ENCODE peak calls at places on chromosomes 12 and 14, in six cellular contexts. N is astrocyte, D is neural progenitor cell, O is mesendoderm, K is endothelial cell of umbilical vein, Z is GM23248. L is an unnamed sample. For H3K79me2, the result is how much of the 10 kb centered on the place peaks cover.

GRCh38 chr12:6370576-6370935 is 4.8 kb downstream of the SCNN1A start:
- DNase-seq in N (no peak), D (no peak), O (no peak), K (no peak), Z (no peak), L (no peak)

GRCh38 chr12:107178776-107179175 is 85.4 kb upstream of the CRY1 start:
- DNase-seq in N (no peak), D (no peak), O (no peak), K (no peak), Z (no peak), L (no peak)

GRCh38 chr12:12992418-12993175 is 7.5 kb downstream of the HEBP1 start:
- DNase-seq in N (peak), D (no peak), O (peak), K (peak), Z (peak), L (no peak)

GRCh38 chr12:92927436-92928116 is 1.5 kb downstream of the EEA1 start:
- DNase-seq in N (peak), D (peak), O (peak), K (peak), Z (peak), L (peak)

GRCh38 chr14:34650786-34651584 is 21.0 kb upstream of the SNX6 start:
- DNase-seq in N (peak), D (no peak), O (peak), K (peak), Z (peak), L (peak)

GRCh38 chr14:93929657-93930056 is 2.5 kb downstream of the FAM181A start:
- DNase-seq in N (no peak), D (no peak), O (no peak), K (no peak), Z (no peak), L (no peak)

GRCh38 chr14:65958664-65959562 is 527.3 kb upstream of the CCDC196 start:
- DNase-seq in N (peak), D (peak), O (peak), K (peak), Z (peak), L (peak)

GRCh38 chr14:24177928-24178327 is 6.0 kb downstream of the REC8 start:
- DNase-seq in N (no peak), D (no peak), O (no peak), K (no peak), Z (no peak), L (no peak)

GRCh38 chr12:32568241-32568640 is 110.9 kb upstream of the DNM1L start:
- DNase-seq in N (peak), D (no peak), O (peak), K (peak), Z (peak), L (peak)
- H3K79me2 ChIP-seq in N (under half), D (half or more), O (under half), K (under half), Z (under half), L (under half)

GRCh38 chr12:15700595-15700994 is 88.6 kb downstream of the EPS8 start:
- DNase-seq in N (peak), D (no peak), O (no peak), K (peak), Z (peak), L (peak)
- H3K79me2 ChIP-seq in N (half or more), D (under half), O (under half), K (under half), Z (half or more), L (under half)

GRCh38 chr12:53942467-53942997 is 3.9 kb downstream of the HOXC13 start:
- DNase-seq in N (no peak), D (no peak), O (no peak), K (no peak), Z (no peak), L (no peak)
- H3K79me2 ChIP-seq in N (under half), D (under half), O (under half), K (under half), Z (under half), L (half or more)

DNA sequence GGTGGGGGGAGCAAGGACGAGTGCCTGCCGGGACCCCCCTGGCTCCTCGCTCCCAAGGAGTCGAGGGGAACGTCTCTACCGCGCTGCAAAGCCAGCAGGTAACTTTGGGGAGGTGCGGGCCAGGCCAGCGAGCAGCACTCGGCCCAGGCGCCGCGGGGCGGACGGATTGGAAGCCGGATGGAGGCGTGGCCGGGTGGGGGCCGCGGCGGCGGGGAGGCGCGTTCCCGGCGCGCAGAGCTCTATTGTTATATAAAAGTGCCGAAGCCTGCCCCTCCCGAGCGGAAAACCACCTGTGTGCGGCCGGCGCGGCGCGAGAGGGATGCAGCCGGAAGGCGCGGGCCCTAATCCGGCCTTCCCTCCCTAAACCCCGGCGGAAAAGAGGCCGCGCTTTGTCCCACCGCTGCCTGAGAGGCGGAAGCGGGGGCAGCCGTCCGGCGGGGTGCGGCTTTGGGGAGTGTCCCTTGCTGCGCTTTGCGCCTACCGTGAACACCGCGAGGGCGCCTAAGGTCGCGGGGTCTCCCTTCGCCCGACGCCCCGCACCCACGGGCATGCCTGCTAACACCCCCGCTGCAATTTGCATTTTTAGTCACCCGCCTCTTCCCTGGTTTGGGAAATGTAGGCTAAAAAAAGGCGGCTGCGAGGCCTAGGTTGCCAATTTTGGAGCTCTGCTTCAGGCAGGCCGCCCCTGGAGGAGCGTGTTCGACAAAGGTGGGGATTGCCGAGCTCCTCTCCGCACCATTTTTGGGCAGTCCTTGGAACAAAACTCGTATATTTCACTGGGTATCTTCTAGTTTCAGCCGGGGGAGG is 1.7 kb upstream of the DUSP6 start:
- DNase-seq in N (peak), D (peak), O (peak), K (peak), Z (peak), L (peak)
- H3K79me2 ChIP-seq in N (half or more), D (under half), O (under half), K (under half), Z (half or more), L (under half)

GRCh38 chr12:43806737-43807072 is 588 bp upstream of the TWF1 start:
- DNase-seq in N (peak), D (no peak), O (no peak), K (no peak), Z (no peak), L (no peak)
- H3K79me2 ChIP-seq in N (under half), D (under half), O (under half), K (under half), Z (under half), L (half or more)

DNA sequence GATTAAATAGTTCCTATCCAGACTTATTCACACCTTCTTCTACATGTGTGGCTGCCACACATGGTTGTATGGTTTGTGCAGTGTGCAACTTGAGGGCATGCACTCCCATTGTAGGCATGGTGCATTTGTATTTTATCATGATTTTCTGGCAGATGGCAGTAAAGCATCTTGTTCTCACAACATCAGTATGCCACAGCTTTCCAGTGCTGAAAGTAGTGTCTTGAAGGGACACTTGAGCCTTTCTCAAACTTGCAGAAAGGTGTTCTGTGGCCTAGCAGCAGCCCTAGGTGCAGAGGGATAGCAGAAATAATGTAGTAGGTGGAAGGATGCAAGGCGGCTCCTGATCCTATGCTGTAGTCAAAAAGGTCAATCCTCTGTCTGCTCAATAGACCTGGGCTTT is 72.9 kb downstream of the LMNTD1 start:
- DNase-seq in N (no peak), D (no peak), O (no peak), K (no peak), Z (peak), L (no peak)
- H3K79me2 ChIP-seq in N (under half), D (under half), O (under half), K (under half), Z (under half), L (under half)

GRCh38 chr12:124513297-124513867 is 54.0 kb downstream of the NCOR2 start:
- DNase-seq in N (no peak), D (peak), O (peak), K (no peak), Z (no peak), L (peak)
- H3K79me2 ChIP-seq in N (half or more), D (half or more), O (half or more), K (half or more), Z (half or more), L (half or more)

GRCh38 chr14:52061890-52062289 is 7.0 kb downstream of the NID2 start:
- DNase-seq in N (no peak), D (no peak), O (no peak), K (no peak), Z (no peak), L (no peak)
- H3K79me2 ChIP-seq in N (under half), D (under half), O (under half), K (under half), Z (under half), L (under half)

GRCh38 chr14:74698894-74699293 is 14.0 kb downstream of the AREL1 start:
- DNase-seq in N (no peak), D (no peak), O (no peak), K (no peak), Z (no peak), L (no peak)
- H3K79me2 ChIP-seq in N (half or more), D (half or more), O (under half), K (half or more), Z (half or more), L (half or more)

GRCh38 chr14:89267656-89268055 is 149.4 kb downstream of the FOXN3 start:
- DNase-seq in N (no peak), D (no peak), O (no peak), K (no peak), Z (no peak), L (no peak)
- H3K79me2 ChIP-seq in N (half or more), D (half or more), O (under half), K (under half), Z (under half), L (under half)